ENCODE peak calls at places on chromosome 14, in nine cellular contexts. N is tibial artery, S is T follicular helper cell, D is fibroblast of villous mesenchyme, L is iPS-NIHi11, O is thoracic aorta, H is omental fat pad, A is cardiac muscle cell, K is lower leg skin. Q is an unnamed sample.

GRCh38 chr14:64095620-64096019 is 198.6 kb downstream of the ESR2 start:
- DNase-seq in N (no peak), S (no peak), D (peak), L (no peak), O (no peak), H (no peak), A (no peak), K (no peak), Q (no peak)

GRCh38 chr14:33709286-33709685 is 241.6 kb downstream of the EGLN3 start:
- DNase-seq in N (no peak), S (no peak), D (no peak), L (no peak), O (no peak), H (no peak), A (no peak), K (no peak), Q (no peak)

GRCh38 chr14:30143617-30144016 is 216.0 kb upstream of the PRKD1 start:
- DNase-seq in N (no peak), S (no peak), D (no peak), L (no peak), O (no peak), H (no peak), A (no peak), K (no peak), Q (no peak)

GRCh38 chr14:45252356-45253069 is 489 bp downstream of the MIS18BP1 start:
- DNase-seq in N (no peak), S (no peak), D (peak), L (no peak), O (no peak), H (no peak), A (no peak), K (no peak), Q (peak)

GRCh38 chr14:67564236-67564635 is 31.1 kb downstream of the PLEKHH1 start:
- DNase-seq in N (peak), S (no peak), D (no peak), L (no peak), O (no peak), H (no peak), A (no peak), K (no peak), Q (no peak)

GRCh38 chr14:65134651-65135579 is 32.6 kb upstream of the MAX start:
- DNase-seq in N (no peak), S (no peak), D (no peak), L (no peak), O (no peak), H (no peak), A (no peak), K (no peak), Q (peak)

GRCh38 chr14:105065280-105066228 is at the start of gene GPR132:
- DNase-seq in N (peak), S (peak), D (no peak), L (no peak), O (no peak), H (no peak), A (peak), K (no peak), Q (no peak)

GRCh38 chr14:20460458-20461229 is 590 bp downstream of the PIP4P1 start:
- DNase-seq in N (peak), S (peak), D (peak), L (peak), O (no peak), H (no peak), A (no peak), K (peak), Q (peak)

GRCh38 chr14:21074398-21075272 is 4.5 kb downstream of the ARHGEF40 start:
- DNase-seq in N (no peak), S (no peak), D (no peak), L (no peak), O (no peak), H (no peak), A (no peak), K (peak), Q (no peak)

GRCh38 chr14:75341639-75342038 is 63.0 kb downstream of the FOS start:
- DNase-seq in N (no peak), S (no peak), D (no peak), L (no peak), O (no peak), H (no peak), A (no peak), K (no peak), Q (no peak)

GRCh38 chr14:94171208-94171607 is 2.9 kb upstream of the PPP4R4 start:
- DNase-seq in N (no peak), S (no peak), D (no peak), L (no peak), O (no peak), H (no peak), A (no peak), K (no peak), Q (no peak)

GRCh38 chr14:95360828-95361227 is 41.1 kb upstream of the CLMN start:
- DNase-seq in N (no peak), S (no peak), D (no peak), L (no peak), O (no peak), H (no peak), A (no peak), K (peak), Q (no peak)

GRCh38 chr14:60485057-60485599 is 735 bp downstream of the C14orf39 start:
- DNase-seq in N (no peak), S (no peak), D (no peak), L (peak), O (no peak), H (no peak), A (peak), K (no peak), Q (no peak)

GRCh38 chr14:75259510-75259855 is 19.1 kb upstream of the FOS start:
- DNase-seq in N (no peak), S (no peak), D (peak), L (no peak), O (no peak), H (no peak), A (no peak), K (no peak), Q (no peak)

GRCh38 chr14:52018252-52018651 is 28.9 kb downstream of the RTRAF start:
- DNase-seq in N (no peak), S (no peak), D (peak), L (no peak), O (no peak), H (no peak), A (peak), K (no peak), Q (no peak)

GRCh38 chr14:29724991-29725390 is 202.7 kb downstream of the PRKD1 start:
- DNase-seq in N (no peak), S (no peak), D (peak), L (peak), O (no peak), H (no peak), A (peak), K (no peak), Q (peak)

GRCh38 chr14:105445901-105446845 is 26.5 kb downstream of the MTA1 start:
- DNase-seq in N (no peak), S (no peak), D (no peak), L (no peak), O (no peak), H (no peak), A (no peak), K (peak), Q (no peak)

GRCh38 chr14:51552768-51553426 is 98.8 kb upstream of the FRMD6 start:
- DNase-seq in N (no peak), S (no peak), D (no peak), L (no peak), O (no peak), H (no peak), A (peak), K (no peak), Q (peak)

GRCh38 chr14:100761481-100761880 is 34.8 kb downstream of the DLK1 start:
- DNase-seq in N (no peak), S (no peak), D (peak), L (no peak), O (no peak), H (no peak), A (no peak), K (no peak), Q (no peak)

GRCh38 chr14:70988452-70988851 is 81.2 kb downstream of the PCNX1 start:
- DNase-seq in N (no peak), S (no peak), D (no peak), L (no peak), O (no peak), H (no peak), A (no peak), K (no peak), Q (no peak)

Q was measured in NCI-H510A treated with DMSO at 0.1 percent for 48 hours.